ENCODE peak calls at places on chromosomes 2 and 18, in five cellular contexts. S is left ventricle myocardium inferior, V is fibroblast of lung, W is adrenal gland, E is K562. X is an unnamed sample.

GRCh38 chr2:157838442-157839161 is 37.5 kb downstream of the ACVR1 start:
- DNase-seq in V (peak; percentile 88), W (peak; percentile 72), S (peak; percentile 19), E (peak; percentile 91), X (no peak)

GRCh38 chr2:219297766-219298456 is 11.3 kb downstream of the PTPRN start:
- DNase-seq in S (no peak), V (no peak), W (no peak), E (no peak), X (no peak)

GRCh38 chr18:2805970-2806943 is 40.5 kb upstream of the EMILIN2 start:
- DNase-seq in W (no peak), V (peak; percentile 39), E (no peak), S (no peak), X (no peak)

GRCh38 chr2:128436498-128437180 is 118.0 kb upstream of the HS6ST1 start:
- DNase-seq in V (no peak), W (no peak), S (no peak), E (no peak), X (no peak)

GRCh38 chr2:170966648-170967396 is 37.8 kb downstream of the GORASP2 start:
- DNase-seq in W (no peak), V (no peak), S (no peak), E (peak; percentile 52), X (no peak)

GRCh38 chr2:9106338-9107167 is 100.1 kb upstream of the ASAP2 start:
- DNase-seq in S (no peak), V (peak; percentile 69), E (no peak), W (no peak), X (no peak)

GRCh38 chr18:1846640-1847039 is 724.7 kb downstream of the METTL4 start:
- DNase-seq in W (no peak), V (peak; percentile 73), S (no peak), E (no peak), X (no peak)

GRCh38 chr18:39675916-39676315 is 2110.3 kb upstream of the CELF4 start:
- DNase-seq in V (no peak), E (no peak), W (no peak), S (no peak), X (no peak)

GRCh38 chr18:9775172-9775571 is 67.1 kb downstream of the RAB31 start:
- DNase-seq in S (no peak), E (no peak), V (no peak), W (peak; percentile 54), X (no peak)

GRCh38 chr2:27400348-27401135 is 8.8 kb downstream of the PPM1G start:
- DNase-seq in S (no peak), V (no peak), W (no peak), E (peak; percentile 9), X (no peak)

GRCh38 chr2:181419124-181419855 is 37.9 kb upstream of the ITGA4 start:
- DNase-seq in W (no peak), S (no peak), V (no peak), E (no peak), X (no peak)

GRCh38 chr18:48619501-48619900 is 80.7 kb downstream of the CTIF start:
- DNase-seq in S (no peak), W (no peak), E (no peak), V (no peak), X (no peak)

GRCh38 chr18:51273435-51273834 is 76.0 kb upstream of the MEX3C start:
- DNase-seq in V (no peak), S (no peak), W (no peak), E (no peak), X (no peak)

GRCh38 chr18:33578371-33579146 is 540 bp downstream of the ASXL3 start:
- DNase-seq in V (no peak), S (peak; percentile 33), W (peak; percentile 18), E (no peak), X (peak; percentile 65)

GRCh38 chr2:217950401-217950871 is 52.4 kb downstream of the TNS1 start:
- DNase-seq in E (no peak), S (no peak), V (no peak), W (no peak), X (peak; percentile 73)

GRCh38 chr2:223732346-223732745 is 105.0 kb downstream of the AP1S3 start:
- DNase-seq in V (no peak), W (no peak), E (no peak), S (no peak), X (no peak)

GRCh38 chr2:177598321-177598922 is 205.8 kb downstream of the AGPS start:
- DNase-seq in S (peak; percentile 44), W (no peak), E (no peak), V (peak; percentile 45), X (no peak)

GRCh38 chr2:44245068-44245861 is 30.0 kb upstream of the SLC3A1 start:
- DNase-seq in E (no peak), W (no peak), S (no peak), V (no peak), X (no peak)

GRCh38 chr2:108982259-108982679 is 6.8 kb downstream of the EDAR start:
- DNase-seq in W (no peak), V (no peak), S (no peak), E (no peak), X (no peak)

GRCh38 chr2:181683518-181684453 is 3.5 kb upstream of the NEUROD1 start:
- DNase-seq in V (peak; percentile 21), E (no peak), S (no peak), W (no peak), X (no peak)

GRCh38 chr2:79887747-79888374 is 375.0 kb downstream of the CTNNA2 start:
- DNase-seq in S (no peak), V (peak; percentile 43), E (peak; percentile 74), W (no peak), X (no peak)

GRCh38 chr2:240739797-240740196 is 48.1 kb downstream of the AQP12A start:
- DNase-seq in S (no peak), V (no peak), W (no peak), E (no peak), X (no peak)

GRCh38 chr2:166614027-166614426 is 120.0 kb upstream of the SCN7A start:
- DNase-seq in S (no peak), W (no peak), E (no peak), V (no peak), X (no peak)

GRCh38 chr2:105671156-105671555 is 73.6 kb upstream of the NCK2 start:
- DNase-seq in V (peak; percentile 68), E (no peak), S (peak; percentile 63), W (no peak), X (peak; percentile 26)

GRCh38 chr2:214604861-214605260 is 194.0 kb downstream of the VWC2L start:
- DNase-seq in V (peak; percentile 91), W (no peak), S (no peak), E (no peak), X (no peak)

GRCh38 chr2:163465440-163465839 is 270.4 kb downstream of the FIGN start:
- DNase-seq in V (no peak), S (no peak), E (no peak), W (no peak), X (no peak)

GRCh38 chr2:30680121-30680520 is 127.1 kb downstream of the CAPN13 start:
- DNase-seq in E (no peak), V (no peak), S (no peak), W (no peak), X (no peak)

GRCh38 chr2:160365691-160366367 is 127.8 kb downstream of the RBMS1 start:
- DNase-seq in V (peak; percentile 37), S (peak; percentile 82), W (no peak), E (no peak), X (no peak)

GRCh38 chr18:8752329-8752728 is 47.0 kb downstream of the MTCL1 start:
- DNase-seq in W (no peak), E (no peak), S (no peak), V (peak; percentile 65), X (no peak)

GRCh38 chr2:313991-314390 is 26.1 kb upstream of the ALKAL2 start:
- DNase-seq in V (no peak), E (no peak), W (no peak), S (no peak), X (no peak)

GRCh38 chr2:239824051-239824694 is 201.0 kb downstream of the NDUFA10 start:
- DNase-seq in W (no peak), E (peak; percentile 51), V (peak; percentile 3), S (no peak), X (peak; percentile 37)

GRCh38 chr2:240452471-240453256 is 17.2 kb downstream of the GPC1 start:
- DNase-seq in V (peak; percentile 55), W (peak; percentile 78), E (peak; percentile 72), S (peak; percentile 74), X (no peak)

DNA sequence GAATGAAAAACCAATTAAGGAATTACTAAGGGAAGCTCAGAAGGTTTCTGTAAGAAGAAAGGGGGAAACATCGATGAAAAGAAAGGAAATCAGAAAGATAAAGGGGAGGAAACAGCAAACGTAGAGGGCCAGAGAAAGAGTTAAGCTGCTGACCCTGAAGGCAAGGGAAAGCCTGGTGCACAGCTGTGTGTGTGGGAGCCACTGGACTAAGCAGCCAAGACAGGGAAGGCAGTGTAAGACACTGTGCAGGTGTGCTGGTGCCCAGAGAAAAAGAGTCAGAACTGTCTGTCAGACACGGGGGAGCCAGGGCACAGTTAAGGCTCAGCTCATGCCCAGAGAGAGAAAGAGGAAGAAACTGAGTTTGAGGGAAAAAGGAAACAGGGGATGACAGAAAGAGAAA is 104.0 kb downstream of the HIBCH start:
- DNase-seq in W (no peak), V (no peak), S (no peak), E (no peak), X (no peak)
- H3K27ac ChIP-seq in W (no peak overlapping the region), V (no peak overlapping the region), S (peak overlapping the region; percentile 64), E (no peak overlapping the region), X (peak overlapping the region; percentile 77)

DNA sequence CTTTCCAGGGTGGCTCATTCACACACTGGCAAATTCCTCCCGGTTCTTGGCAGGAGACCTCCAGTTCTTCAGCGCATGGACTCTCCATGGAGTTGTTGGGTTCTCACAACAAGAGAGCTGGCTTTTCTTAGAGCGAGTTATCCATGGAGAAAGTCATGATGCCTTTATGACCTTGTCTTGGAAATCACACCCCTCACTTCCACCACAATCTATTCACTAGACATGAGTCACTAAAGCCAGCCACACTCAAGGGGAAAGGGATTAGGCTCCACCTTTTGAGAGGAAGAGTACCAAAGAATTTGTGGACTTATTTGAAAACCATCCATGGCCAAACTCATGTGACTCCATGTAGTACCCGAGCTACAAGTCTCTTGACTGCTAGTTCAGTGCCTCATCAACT is 160.5 kb downstream of the SETBP1 start:
- DNase-seq in E (no peak), S (no peak), V (peak; percentile 54), W (no peak), X (no peak)
- H3K27me3 ChIP-seq in E (no peaks in the 10 kb centered on the region), S (no peaks in the 10 kb centered on the region), V (no peaks in the 10 kb centered on the region), W (no peaks in the 10 kb centered on the region), X (no peaks in the 10 kb centered on the region)

DNA sequence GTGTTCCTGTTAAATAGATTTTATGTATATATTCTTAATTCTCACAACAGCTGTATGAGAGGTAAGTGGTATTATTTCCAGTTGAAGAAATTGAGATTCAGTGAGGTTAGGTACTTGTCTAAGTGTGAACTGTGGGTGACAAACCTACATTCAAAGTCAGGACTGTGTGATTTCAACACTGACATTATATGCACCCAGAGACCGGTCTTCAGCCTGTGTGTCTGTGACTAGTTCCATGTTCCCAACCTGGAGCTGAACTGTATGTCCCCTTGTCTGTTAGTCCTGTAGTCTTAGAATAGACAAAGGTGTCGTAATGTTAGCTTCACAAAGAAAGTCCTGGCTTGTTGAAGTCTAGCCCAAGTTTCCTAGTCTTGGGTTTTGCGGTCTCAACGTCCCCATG is 17.4 kb downstream of the PLEKHB2 start:
- DNase-seq in W (no peak), E (no peak), V (no peak), S (no peak), X (no peak)
- H3K9me3 ChIP-seq in W (no peaks in the 10 kb centered on the region), E (no peaks in the 10 kb centered on the region), V (no peaks in the 10 kb centered on the region), S (no peaks in the 10 kb centered on the region), X (no peaks in the 10 kb centered on the region)

DNA sequence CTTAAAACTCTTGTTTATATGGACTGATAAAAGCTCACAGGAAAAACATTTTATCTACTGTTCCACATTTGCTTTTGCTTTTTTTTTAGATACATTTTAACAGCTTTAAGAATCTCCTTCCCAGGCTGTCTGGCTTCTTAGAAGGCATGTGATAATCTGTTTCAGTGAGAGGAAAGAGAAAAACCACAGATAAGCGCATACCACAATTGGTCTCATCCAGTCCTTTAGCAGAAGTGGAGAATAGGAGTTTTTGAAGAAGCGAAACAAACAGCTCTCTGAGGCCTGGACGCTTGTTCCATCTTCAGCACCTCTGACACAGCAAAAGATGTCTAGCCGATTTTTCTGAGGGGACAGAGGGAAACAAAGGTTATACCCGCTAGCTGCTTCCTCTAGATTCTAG is 37.6 kb downstream of the RMC1 start:
- DNase-seq in S (no peak), E (peak; percentile 75), V (peak; percentile 76), W (no peak), X (no peak)
- H3K27ac ChIP-seq in S (no peak overlapping the region), E (no peak overlapping the region), V (no peak overlapping the region), W (peak overlapping the region; percentile 53), X (no peak overlapping the region)